ENCODE peak calls at places on chromosomes 3 and 15, in four cellular contexts. C is sciatic nerve, K is GM12865, W is DMS53. R is an unnamed sample.
A peak's percentile ranks its signal among the peaks of the same experiment; 100 is the strongest.

GRCh38 chr3:102036015-102036414 is 186.7 kb downstream of the NFKBIZ start:
- DNase-seq in C (no peak), K (peak; percentile 60), W (no peak), R (no peak)

GRCh38 chr3:125310623-125311076 is 64.5 kb downstream of the ZNF148 start:
- DNase-seq in C (no peak), K (peak; percentile 13), W (peak; percentile 48), R (no peak)

GRCh38 chr3:13166243-13167063 is 93.2 kb upstream of the IQSEC1 start:
- DNase-seq in C (no peak), K (no peak), W (no peak), R (no peak)

GRCh38 chr15:41772720-41773331 is 1.5 kb upstream of the MAPKBP1 start:
- DNase-seq in C (no peak), K (peak; percentile 80), W (peak; percentile 85), R (no peak)

GRCh38 chr3:19213608-19214220 is 65.4 kb downstream of the KCNH8 start:
- DNase-seq in C (no peak), K (peak; percentile 29), W (peak; percentile 28), R (no peak)

GRCh38 chr3:112319516-112320276 is 13.3 kb upstream of the CD200 start:
- DNase-seq in C (no peak), K (no peak), W (no peak), R (no peak)

GRCh38 chr15:75921732-75922703 is 18.3 kb downstream of the FBXO22 start:
- DNase-seq in C (peak; percentile 60), K (peak; percentile 38), W (peak; percentile 73), R (no peak)

GRCh38 chr3:129424185-129424841 is 4.1 kb downstream of the EFCAB12 start:
- DNase-seq in C (no peak), K (peak; percentile 83), W (peak; percentile 28), R (no peak)

GRCh38 chr3:12886736-12887135 is 45.4 kb upstream of the RPL32 start:
- DNase-seq in C (no peak), K (no peak), W (no peak), R (peak; percentile 26)

GRCh38 chr15:56001476-56002078 is 8.2 kb upstream of the NEDD4 start:
- DNase-seq in C (no peak), K (no peak), W (no peak), R (no peak)

GRCh38 chr3:38003817-38004414 is 13.3 kb downstream of the VILL start:
- DNase-seq in C (no peak), K (no peak), W (no peak), R (no peak)

GRCh38 chr3:130700541-130700940 is 46.1 kb downstream of the PIK3R4 start:
- DNase-seq in C (no peak), K (no peak), W (no peak), R (no peak)

GRCh38 chr3:33030802-33031201 is 66.1 kb downstream of the GLB1 start:
- DNase-seq in C (no peak), K (peak; percentile 16), W (no peak), R (no peak)

GRCh38 chr15:62365795-62366442 is 200.8 kb upstream of the C2CD4B start:
- DNase-seq in C (no peak), K (no peak), W (peak; percentile 87), R (no peak)

GRCh38 chr15:74179983-74180688 is 6.6 kb downstream of the ISLR start:
- DNase-seq in C (no peak), K (no peak), W (no peak), R (no peak)

GRCh38 chr3:126523745-126524428 is at the start of gene CHST13:
- DNase-seq in C (no peak), K (no peak), W (peak; percentile 82), R (no peak)

GRCh38 chr3:124491098-124491497 is 239.2 kb upstream of the UMPS start:
- DNase-seq in C (no peak), K (no peak), W (no peak), R (no peak)

GRCh38 chr3:66747688-66748087 is 246.9 kb upstream of the LRIG1 start:
- DNase-seq in C (no peak), K (no peak), W (no peak), R (no peak)

GRCh38 chr15:47801522-47801921 is 84.2 kb downstream of the SEMA6D start:
- DNase-seq in C (no peak), K (no peak), W (no peak), R (no peak)

GRCh38 chr15:52018244-52018643 is 775 bp upstream of the MAPK6 start:
- DNase-seq in C (no peak), K (no peak), W (no peak), R (no peak)

GRCh38 chr3:107954845-107955244 is 136.0 kb downstream of the CD47 start:
- DNase-seq in C (no peak), K (peak; percentile 16), W (no peak), R (no peak)

GRCh38 chr15:88913017-88913849 is at the start of gene MFGE8:
- DNase-seq in C (peak; percentile 89), K (peak; percentile 57), W (no peak), R (peak; percentile 71)

GRCh38 chr3:4350789-4351163 is 47.6 kb downstream of the SETMAR start:
- DNase-seq in C (no peak), K (peak; percentile 76), W (peak; percentile 61), R (no peak)

GRCh38 chr3:121698914-121699313 is 38.2 kb upstream of the HCLS1 start:
- DNase-seq in C (no peak), K (no peak), W (no peak), R (no peak)

GRCh38 chr3:180048840-180049239 is 12.1 kb upstream of the PEX5L start:
- DNase-seq in C (no peak), K (no peak), W (peak; percentile 18), R (no peak)

GRCh38 chr3:37181766-37182165 is 7.4 kb upstream of the LRRFIP2 start:
- DNase-seq in C (no peak), K (no peak), W (no peak), R (no peak)

GRCh38 chr3:100893108-100893507 is 100.1 kb downstream of the ABI3BP start:
- DNase-seq in C (no peak), K (no peak), W (no peak), R (peak; percentile 2)

R was measured in hypothalamus.